ENCODE peak calls at places on chromosome 15, in five cellular contexts. C is brain microvascular endothelial cell; O is RWPE2; K is psoas muscle; E is CD8-positive, alpha-beta memory T cell. X is an unnamed sample.

GRCh38 chr15:27956285-27956684 is 142.8 kb downstream of the OCA2 start:
- DNase-seq in C (no peak), E (no peak), O (peak; percentile 87), K (no peak), X (no peak)

GRCh38 chr15:80547264-80547663 is 143.1 kb downstream of the ARNT2 start:
- DNase-seq in E (no peak), O (no peak), C (no peak), K (no peak), X (no peak)

GRCh38 chr15:89002281-89002761 is 85.9 kb upstream of the ABHD2 start:
- DNase-seq in O (no peak), E (no peak), C (peak; percentile 70), K (no peak), X (no peak)

GRCh38 chr15:93200448-93201226 is 111.6 kb upstream of the RGMA start:
- DNase-seq in E (no peak), K (no peak), C (no peak), O (no peak), X (no peak)

GRCh38 chr15:51093865-51094605 is 671 bp downstream of the TNFAIP8L3 start:
- DNase-seq in K (peak; percentile 56), O (no peak), E (no peak), C (no peak), X (peak; percentile 75)

GRCh38 chr15:46732060-46732459 is 985.2 kb upstream of the SEMA6D start:
- DNase-seq in E (no peak), K (no peak), O (no peak), C (no peak), X (no peak)

GRCh38 chr15:34239151-34239761 is 14.4 kb downstream of the EMC4 start:
- DNase-seq in K (no peak), E (no peak), O (peak; percentile 89), C (peak; percentile 84), X (no peak)

GRCh38 chr15:25239471-25240345 is 199.1 kb downstream of the UBE3A start:
- DNase-seq in C (no peak), O (no peak), E (peak; percentile 32), K (peak; percentile 1), X (peak; percentile 67)

GRCh38 chr15:51260262-51260661 is 78.1 kb downstream of the CYP19A1 start:
- DNase-seq in C (no peak), E (no peak), K (no peak), O (no peak), X (no peak)

GRCh38 chr15:89128320-89129122 is 40.3 kb downstream of the ABHD2 start:
- DNase-seq in C (no peak), E (no peak), K (no peak), O (peak; percentile 12), X (no peak)

GRCh38 chr15:76286231-76286879 is 24.9 kb downstream of the ETFA start:
- DNase-seq in E (no peak), K (no peak), C (no peak), O (no peak), X (no peak)

GRCh38 chr15:47812436-47813109 is 95.3 kb downstream of the SEMA6D start:
- DNase-seq in C (peak; percentile 57), O (peak; percentile 88), E (no peak), K (no peak), X (no peak)

GRCh38 chr15:60374628-60375081 is 23.1 kb downstream of the ANXA2 start:
- DNase-seq in E (no peak), K (peak; percentile 64), C (peak; percentile 96), O (peak; percentile 99), X (no peak)

GRCh38 chr15:50907866-50908208 is 646 bp upstream of the AP4E1 start:
- DNase-seq in K (no peak), C (no peak), O (no peak), E (peak; percentile 72), X (no peak)

GRCh38 chr15:28907338-28907961 is 21.7 kb downstream of the APBA2 start:
- DNase-seq in O (no peak), C (no peak), E (no peak), K (no peak), X (peak; percentile 41)

GRCh38 chr15:98596885-98597343 is 51.4 kb upstream of the IGF1R start:
- DNase-seq in C (no peak), O (no peak), E (no peak), K (no peak), X (no peak)

GRCh38 chr15:47505712-47506542 is 211.4 kb upstream of the SEMA6D start:
- DNase-seq in C (peak; percentile 37), K (no peak), E (no peak), O (no peak), X (no peak)

GRCh38 chr15:25345943-25346342 is 92.9 kb downstream of the UBE3A start:
- DNase-seq in C (peak; percentile 11), E (no peak), K (peak; percentile 44), O (no peak), X (no peak)

GRCh38 chr15:57923750-57924149 is 141.8 kb downstream of the ALDH1A2 start:
- DNase-seq in K (no peak), O (no peak), E (no peak), C (no peak), X (no peak)

GRCh38 chr15:35060591-35060990 is 24.5 kb downstream of the NANOGP8 start:
- DNase-seq in O (no peak), K (no peak), C (no peak), E (no peak), X (no peak)

GRCh38 chr15:28913171-28913765 is 27.5 kb downstream of the APBA2 start:
- DNase-seq in C (no peak), O (peak; percentile 48), E (no peak), K (no peak), X (peak; percentile 74)

GRCh38 chr15:36970522-36970921 is 129.8 kb downstream of the MEIS2 start:
- DNase-seq in E (no peak), C (no peak), K (no peak), O (no peak), X (no peak)

GRCh38 chr15:90930861-90931629 is 1.3 kb downstream of the HDDC3 start:
- DNase-seq in E (no peak), O (no peak), C (no peak), K (no peak), X (no peak)

GRCh38 chr15:25762015-25762662 is 101.0 kb downstream of the ATP10A start:
- DNase-seq in C (peak; percentile 40), E (no peak), K (no peak), O (no peak), X (no peak)

GRCh38 chr15:81945014-81945615 is 100.7 kb downstream of the MEX3B start:
- DNase-seq in E (no peak), C (no peak), K (no peak), O (no peak), X (no peak)

GRCh38 chr15:29621626-29622025 is 200.6 kb downstream of the TJP1 start:
- DNase-seq in K (no peak), E (no peak), O (no peak), C (no peak), X (no peak)

GRCh38 chr15:29046281-29046810 is 160.6 kb downstream of the APBA2 start:
- DNase-seq in E (no peak), K (no peak), O (no peak), C (no peak), X (peak; percentile 13)

GRCh38 chr15:30882861-30883433 is 20.8 kb upstream of the FAN1 start:
- DNase-seq in E (no peak), O (no peak), C (no peak), K (no peak), X (no peak)

GRCh38 chr15:90184786-90185704 is 16.1 kb upstream of the SEMA4B start:
- DNase-seq in E (peak; percentile 81), O (peak; percentile 87), K (peak; percentile 72), C (no peak), X (peak; percentile 95)

GRCh38 chr15:34038023-34038403 is 991 bp downstream of the AVEN start:
- DNase-seq in K (no peak), O (no peak), C (peak; percentile 27), E (no peak), X (no peak)

DNA sequence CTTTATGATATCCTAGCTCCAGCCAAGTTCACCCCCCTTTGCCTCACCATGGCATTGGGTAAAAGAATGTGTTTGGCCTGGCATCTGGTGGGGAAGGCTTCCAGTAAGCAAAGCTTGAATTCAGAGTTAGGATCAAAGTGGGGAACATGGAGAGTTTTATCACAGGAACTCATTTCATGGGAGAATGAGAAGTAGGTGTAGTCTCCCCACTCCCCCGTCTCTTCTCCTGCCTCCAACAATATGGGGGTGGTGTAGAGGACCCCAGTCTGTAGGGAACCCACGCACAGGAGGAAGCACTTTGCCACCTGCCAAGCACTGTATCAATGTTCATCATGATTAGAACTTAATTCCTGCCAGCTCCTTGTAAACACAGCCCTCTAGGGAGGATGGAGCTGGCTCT is 200.5 kb downstream of the UACA start:
- DNase-seq in K (no peak), E (no peak), O (no peak), C (no peak), X (no peak)
- H3K27me3 ChIP-seq in K (no peaks in the 10 kb centered on the region), E (no peaks in the 10 kb centered on the region), O (no peaks in the 10 kb centered on the region), C (peaks cover 3% of the 10 kb centered on the region), X (no peaks in the 10 kb centered on the region)

GRCh38 chr15:86236721-86237121 is 157.1 kb downstream of the AGBL1 start:
- DNase-seq in C (no peak), K (no peak), O (no peak), E (no peak), X (no peak)

GRCh38 chr15:86229966-86230365 is 150.3 kb downstream of the AGBL1 start:
- DNase-seq in K (no peak), E (no peak), O (no peak), C (no peak), X (no peak)

GRCh38 chr15:86235667-86236066 is 156.0 kb downstream of the AGBL1 start:
- DNase-seq in O (no peak), K (no peak), C (no peak), E (no peak), X (no peak)

GRCh38 chr15:86229306-86229705 is 149.6 kb downstream of the AGBL1 start:
- DNase-seq in K (no peak), C (no peak), E (no peak), O (no peak), X (no peak)

DNA sequence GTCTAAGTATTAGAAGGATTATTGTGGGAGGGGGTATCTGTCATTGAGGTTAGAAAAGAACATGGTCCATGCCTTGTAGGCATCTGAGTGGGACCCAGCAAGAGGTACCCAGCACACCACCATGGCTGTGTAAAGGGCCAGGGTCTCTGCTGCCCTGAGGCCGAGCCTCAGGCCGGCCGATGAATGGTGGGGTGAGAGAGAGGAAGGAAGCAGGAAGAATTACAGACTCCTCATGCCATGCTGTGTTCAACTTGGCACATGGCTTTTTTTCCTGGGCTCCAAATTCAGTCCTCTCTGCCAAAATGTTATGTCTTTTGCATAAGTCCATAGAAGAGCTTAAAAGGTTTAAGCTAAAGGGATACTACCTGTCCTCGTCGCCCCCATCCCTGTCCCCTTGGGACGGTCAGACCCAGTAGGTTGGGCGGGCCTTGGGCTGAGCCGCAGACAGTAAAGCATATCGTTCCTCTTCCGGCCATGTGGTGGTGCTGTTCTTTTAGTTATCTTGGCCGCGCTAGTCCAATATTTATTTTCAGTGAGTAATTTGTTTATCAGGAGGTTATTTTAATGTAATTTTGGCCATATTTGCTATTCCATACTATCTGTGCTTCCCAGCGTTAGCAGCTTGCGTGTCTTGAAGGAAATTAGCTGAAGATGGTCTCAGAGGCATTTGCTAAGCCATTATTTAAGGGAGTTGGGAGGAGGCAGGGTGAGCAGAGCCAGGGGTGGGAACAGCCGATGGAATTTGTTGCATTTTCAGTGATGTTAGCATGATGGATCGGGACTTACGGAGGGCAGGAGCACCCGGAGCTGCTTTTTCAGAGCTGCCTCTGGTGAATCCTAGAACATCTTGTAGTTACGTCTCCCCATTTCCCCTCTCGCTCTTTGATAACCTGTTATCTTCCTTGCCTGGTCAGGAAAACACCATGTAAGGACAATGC is 152.5 kb downstream of the AGBL1 start:
- DNase-seq in O (peak; percentile 73), K (peak; percentile 15), E (peak; percentile 49), C (peak; percentile 0), X (no peak)
- H3K27me3 ChIP-seq in O (no peaks in the 10 kb centered on the region), K (no peaks in the 10 kb centered on the region), E (peaks cover 8% of the 10 kb centered on the region), C (no peaks in the 10 kb centered on the region), X (peaks cover 3% of the 10 kb centered on the region)

GRCh38 chr15:100493213-100493612 is 35.5 kb downstream of the CERS3 start:
- DNase-seq in E (no peak), O (no peak), K (no peak), C (no peak), X (no peak)
- H3K27me3 ChIP-seq in E (no peaks in the 10 kb centered on the region), O (peaks cover 10% of the 10 kb centered on the region), K (no peaks in the 10 kb centered on the region), C (no peaks in the 10 kb centered on the region), X (no peaks in the 10 kb centered on the region)

GRCh38 chr15:78837131-78837530 is 25.9 kb upstream of the ADAMTS7 start:
- DNase-seq in C (no peak), K (no peak), E (no peak), O (no peak), X (no peak)
- H3K27me3 ChIP-seq in C (peaks cover 2% of the 10 kb centered on the region), K (peaks cover 5% of the 10 kb centered on the region), E (no peaks in the 10 kb centered on the region), O (peaks cover 10% of the 10 kb centered on the region), X (peaks cover 7% of the 10 kb centered on the region)

X was measured in spleen.